ENCODE peak calls at places on chromosomes 7 and 10, in seven cellular contexts. One of them, this sample, is unnamed.

GRCh38 chr10:4568731-4569130 is 257.3 kb upstream of the AKR1E2 start:
- DNase-seq in GM12878: no peak
- DNase-seq in NT2/D1: no peak
- DNase-seq in HepG2: no peak
- DNase-seq in K562: no peak
- DNase-seq in HCT116: no peak
- DNase-seq in SK-N-SH: no peak
- DNase-seq in this sample: no peak

GRCh38 chr10:14821635-14822375 is 16.0 kb downstream of the CDNF start:
- DNase-seq in GM12878: no peak
- DNase-seq in NT2/D1: no peak
- DNase-seq in HepG2: no peak
- DNase-seq in K562: no peak
- DNase-seq in HCT116: no peak
- DNase-seq in SK-N-SH: no peak
- DNase-seq in this sample: no peak

GRCh38 chr10:122492006-122492405 is 30.7 kb downstream of the HTRA1 start:
- DNase-seq in GM12878: no peak
- DNase-seq in NT2/D1: no peak
- DNase-seq in HepG2: no peak
- DNase-seq in K562: no peak
- DNase-seq in HCT116: no peak
- DNase-seq in SK-N-SH: no peak
- DNase-seq in this sample: no peak

GRCh38 chr7:158816995-158817394 is 12.3 kb downstream of the ESYT2 start:
- DNase-seq in GM12878: no peak
- DNase-seq in NT2/D1: no peak
- DNase-seq in HepG2: no peak
- DNase-seq in K562: peak; percentile 49
- DNase-seq in HCT116: no peak
- DNase-seq in SK-N-SH: no peak
- DNase-seq in this sample: no peak

GRCh38 chr7:110868458-110868857 is 222.5 kb upstream of the LRRN3 start:
- DNase-seq in GM12878: no peak
- DNase-seq in NT2/D1: no peak
- DNase-seq in HepG2: no peak
- DNase-seq in K562: no peak
- DNase-seq in HCT116: no peak
- DNase-seq in SK-N-SH: no peak
- DNase-seq in this sample: no peak

GRCh38 chr7:137687556-137688280 is 159.1 kb downstream of the DGKI start:
- DNase-seq in GM12878: no peak
- DNase-seq in NT2/D1: no peak
- DNase-seq in HepG2: no peak
- DNase-seq in K562: no peak
- DNase-seq in HCT116: no peak
- DNase-seq in SK-N-SH: no peak
- DNase-seq in this sample: no peak

GRCh38 chr10:43461950-43462349 is 25.0 kb downstream of the ZNF487 start:
- DNase-seq in GM12878: no peak
- DNase-seq in NT2/D1: peak; percentile 60
- DNase-seq in HepG2: peak; percentile 84
- DNase-seq in K562: peak; percentile 62
- DNase-seq in HCT116: peak; percentile 80
- DNase-seq in SK-N-SH: peak; percentile 71
- DNase-seq in this sample: no peak

GRCh38 chr7:26495569-26495968 is 203.9 kb downstream of the SNX10 start:
- DNase-seq in GM12878: no peak
- DNase-seq in NT2/D1: no peak
- DNase-seq in HepG2: no peak
- DNase-seq in K562: no peak
- DNase-seq in HCT116: no peak
- DNase-seq in SK-N-SH: no peak
- DNase-seq in this sample: no peak

GRCh38 chr10:26156019-26156418 is 60.6 kb upstream of the GAD2 start:
- DNase-seq in GM12878: no peak
- DNase-seq in NT2/D1: no peak
- DNase-seq in HepG2: no peak
- DNase-seq in K562: no peak
- DNase-seq in HCT116: no peak
- DNase-seq in SK-N-SH: no peak
- DNase-seq in this sample: no peak

GRCh38 chr10:80253266-80253962 is 36.0 kb downstream of the MAT1A start:
- DNase-seq in GM12878: peak; percentile 11
- DNase-seq in NT2/D1: no peak
- DNase-seq in HepG2: no peak
- DNase-seq in K562: no peak
- DNase-seq in HCT116: no peak
- DNase-seq in SK-N-SH: no peak
- DNase-seq in this sample: no peak

GRCh38 chr10:107800061-107800460 is 635.6 kb upstream of the SORCS1 start:
- DNase-seq in GM12878: no peak
- DNase-seq in NT2/D1: no peak
- DNase-seq in HepG2: no peak
- DNase-seq in K562: no peak
- DNase-seq in HCT116: no peak
- DNase-seq in SK-N-SH: no peak
- DNase-seq in this sample: no peak

GRCh38 chr7:131071786-131072504 is 255.7 kb upstream of the MKLN1 start:
- DNase-seq in GM12878: no peak
- DNase-seq in NT2/D1: no peak
- DNase-seq in HepG2: no peak
- DNase-seq in K562: peak; percentile 63
- DNase-seq in HCT116: no peak
- DNase-seq in SK-N-SH: peak; percentile 37
- DNase-seq in this sample: no peak

GRCh38 chr7:12111461-12112405 is 99.4 kb upstream of the TMEM106B start:
- DNase-seq in GM12878: no peak
- DNase-seq in NT2/D1: no peak
- DNase-seq in HepG2: no peak
- DNase-seq in K562: no peak
- DNase-seq in HCT116: no peak
- DNase-seq in SK-N-SH: peak; percentile 83
- DNase-seq in this sample: peak; percentile 39

GRCh38 chr10:124152781-124153600 is 59.6 kb upstream of the CHST15 start:
- DNase-seq in GM12878: peak; percentile 65
- DNase-seq in NT2/D1: peak; percentile 39
- DNase-seq in HepG2: peak; percentile 54
- DNase-seq in K562: no peak
- DNase-seq in HCT116: peak; percentile 100
- DNase-seq in SK-N-SH: peak; percentile 50
- DNase-seq in this sample: peak; percentile 41

GRCh38 chr10:96560489-96560888 is 26.3 kb downstream of the TM9SF3 start:
- DNase-seq in GM12878: no peak
- DNase-seq in NT2/D1: no peak
- DNase-seq in HepG2: no peak
- DNase-seq in K562: no peak
- DNase-seq in HCT116: no peak
- DNase-seq in SK-N-SH: no peak
- DNase-seq in this sample: no peak

GRCh38 chr7:65441010-65441409 is 67.4 kb downstream of the ZNF92 start:
- DNase-seq in GM12878: no peak
- DNase-seq in NT2/D1: no peak
- DNase-seq in HepG2: no peak
- DNase-seq in K562: no peak
- DNase-seq in HCT116: no peak
- DNase-seq in SK-N-SH: no peak
- DNase-seq in this sample: no peak

GRCh38 chr7:70133291-70133690 is 535.0 kb downstream of the AUTS2 start:
- DNase-seq in GM12878: no peak
- DNase-seq in NT2/D1: no peak
- DNase-seq in HepG2: no peak
- DNase-seq in K562: no peak
- DNase-seq in HCT116: no peak
- DNase-seq in SK-N-SH: no peak
- DNase-seq in this sample: no peak

GRCh38 chr10:13340068-13340467 is 8.0 kb downstream of the SEPHS1 start:
- DNase-seq in GM12878: no peak
- DNase-seq in NT2/D1: no peak
- DNase-seq in HepG2: no peak
- DNase-seq in K562: no peak
- DNase-seq in HCT116: no peak
- DNase-seq in SK-N-SH: peak; percentile 62
- DNase-seq in this sample: no peak

GRCh38 chr7:18565337-18565736 is 69.8 kb downstream of the HDAC9 start:
- DNase-seq in GM12878: no peak
- DNase-seq in NT2/D1: no peak
- DNase-seq in HepG2: no peak
- DNase-seq in K562: no peak
- DNase-seq in HCT116: no peak
- DNase-seq in SK-N-SH: no peak
- DNase-seq in this sample: no peak

GRCh38 chr10:103231047-103231551 is 14.6 kb upstream of the RPEL1 start:
- DNase-seq in GM12878: no peak
- DNase-seq in NT2/D1: peak; percentile 83
- DNase-seq in HepG2: peak; percentile 95
- DNase-seq in K562: no peak
- DNase-seq in HCT116: peak; percentile 49
- DNase-seq in SK-N-SH: no peak
- DNase-seq in this sample: no peak

GRCh38 chr10:103803941-103804340 is 51.4 kb downstream of the SH3PXD2A start:
- DNase-seq in GM12878: no peak
- DNase-seq in NT2/D1: no peak
- DNase-seq in HepG2: no peak
- DNase-seq in K562: no peak
- DNase-seq in HCT116: no peak
- DNase-seq in SK-N-SH: peak; percentile 48
- DNase-seq in this sample: no peak

GRCh38 chr7:6691609-6692106 is 15.1 kb downstream of the ZNF12 start:
- DNase-seq in GM12878: no peak
- DNase-seq in NT2/D1: no peak
- DNase-seq in HepG2: no peak
- DNase-seq in K562: no peak
- DNase-seq in HCT116: no peak
- DNase-seq in SK-N-SH: no peak
- DNase-seq in this sample: no peak

GRCh38 chr10:110355181-110355831 is 50.6 kb upstream of the SMNDC1 start:
- DNase-seq in GM12878: peak; percentile 58
- DNase-seq in NT2/D1: no peak
- DNase-seq in HepG2: no peak
- DNase-seq in K562: no peak
- DNase-seq in HCT116: no peak
- DNase-seq in SK-N-SH: no peak
- DNase-seq in this sample: no peak

GRCh38 chr10:68154211-68154497 is 44.9 kb downstream of the MYPN start:
- DNase-seq in GM12878: no peak
- DNase-seq in NT2/D1: peak; percentile 3
- DNase-seq in HepG2: no peak
- DNase-seq in K562: no peak
- DNase-seq in HCT116: no peak
- DNase-seq in SK-N-SH: peak; percentile 52
- DNase-seq in this sample: peak; percentile 53
- TF ChIP-seq YY1 in GM12878: no peak
- TF ChIP-seq YY1 in NT2/D1: no peak
- TF ChIP-seq YY1 in HepG2: no peak
- TF ChIP-seq YY1 in K562: no peak
- TF ChIP-seq YY1 in HCT116: no peak
- TF ChIP-seq YY1 in SK-N-SH: no peak
- TF ChIP-seq YY1 in this sample: no peak

DNA sequence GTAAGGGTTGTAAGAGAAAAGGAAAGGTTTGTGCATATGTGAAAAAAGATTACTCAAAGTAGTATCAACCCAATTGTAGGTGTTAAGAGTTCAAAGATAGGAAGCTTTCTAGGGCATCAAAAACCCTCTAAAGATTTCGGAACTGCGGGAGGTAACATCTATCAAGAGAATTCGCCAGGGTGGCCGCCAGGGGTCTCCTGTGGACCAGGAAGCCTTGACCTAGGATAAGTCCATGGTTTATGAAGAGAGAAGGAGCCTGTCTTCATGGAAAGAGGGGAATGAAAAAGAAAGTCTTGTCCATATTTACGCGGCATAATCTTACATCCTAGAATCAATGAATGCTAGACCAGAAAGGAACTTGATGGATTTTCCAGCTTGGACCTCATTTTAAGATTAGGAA is 140.7 kb upstream of the CALCR start:
- DNase-seq in GM12878: no peak
- DNase-seq in NT2/D1: peak; percentile 38
- DNase-seq in HepG2: peak; percentile 34
- DNase-seq in K562: peak; percentile 46
- DNase-seq in HCT116: peak; percentile 28
- DNase-seq in SK-N-SH: peak; percentile 33
- DNase-seq in this sample: peak; percentile 33
- TF ChIP-seq YY1 in GM12878: no peak
- TF ChIP-seq YY1 in NT2/D1: no peak
- TF ChIP-seq YY1 in HepG2: no peak
- TF ChIP-seq YY1 in K562: no peak
- TF ChIP-seq YY1 in HCT116: no peak
- TF ChIP-seq YY1 in SK-N-SH: no peak
- TF ChIP-seq YY1 in this sample: no peak

GRCh38 chr10:72661436-72661835 is 30.5 kb upstream of the MCU start:
- DNase-seq in GM12878: no peak
- DNase-seq in NT2/D1: no peak
- DNase-seq in HepG2: no peak
- DNase-seq in K562: no peak
- DNase-seq in HCT116: no peak
- DNase-seq in SK-N-SH: no peak
- DNase-seq in this sample: no peak

GRCh38 chr10:72658696-72659400 is 33.0 kb upstream of the MICU1 start:
- DNase-seq in GM12878: no peak
- DNase-seq in NT2/D1: no peak
- DNase-seq in HepG2: no peak
- DNase-seq in K562: no peak
- DNase-seq in HCT116: no peak
- DNase-seq in SK-N-SH: no peak
- DNase-seq in this sample: no peak

GRCh38 chr10:72660220-72660619 is 31.7 kb upstream of the MCU start:
- DNase-seq in GM12878: no peak
- DNase-seq in NT2/D1: no peak
- DNase-seq in HepG2: no peak
- DNase-seq in K562: no peak
- DNase-seq in HCT116: no peak
- DNase-seq in SK-N-SH: no peak
- DNase-seq in this sample: no peak

GRCh38 chr10:72663971-72664370 is 28.0 kb upstream of the MCU start:
- DNase-seq in GM12878: no peak
- DNase-seq in NT2/D1: no peak
- DNase-seq in HepG2: no peak
- DNase-seq in K562: no peak
- DNase-seq in HCT116: no peak
- DNase-seq in SK-N-SH: no peak
- DNase-seq in this sample: no peak

GRCh38 chr10:72659694-72660093 is 32.2 kb upstream of the MCU start:
- DNase-seq in GM12878: no peak
- DNase-seq in NT2/D1: no peak
- DNase-seq in HepG2: peak; percentile 28
- DNase-seq in K562: no peak
- DNase-seq in HCT116: no peak
- DNase-seq in SK-N-SH: no peak
- DNase-seq in this sample: no peak
- TF ChIP-seq YY1 in GM12878: no peak
- TF ChIP-seq YY1 in NT2/D1: no peak
- TF ChIP-seq YY1 in HepG2: no peak
- TF ChIP-seq YY1 in K562: no peak
- TF ChIP-seq YY1 in HCT116: no peak
- TF ChIP-seq YY1 in SK-N-SH: no peak
- TF ChIP-seq YY1 in this sample: no peak

GRCh38 chr10:87961314-87961713 is 97.9 kb downstream of the PTEN start:
- DNase-seq in GM12878: no peak
- DNase-seq in NT2/D1: no peak
- DNase-seq in HepG2: no peak
- DNase-seq in K562: no peak
- DNase-seq in HCT116: no peak
- DNase-seq in SK-N-SH: no peak
- DNase-seq in this sample: no peak
- TF ChIP-seq YY1 in GM12878: no peak
- TF ChIP-seq YY1 in NT2/D1: no peak
- TF ChIP-seq YY1 in HepG2: no peak
- TF ChIP-seq YY1 in K562: no peak
- TF ChIP-seq YY1 in HCT116: no peak
- TF ChIP-seq YY1 in SK-N-SH: no peak
- TF ChIP-seq YY1 in this sample: no peak

GRCh38 chr10:8306685-8307364 is 252.3 kb downstream of the GATA3 start:
- DNase-seq in GM12878: no peak
- DNase-seq in NT2/D1: no peak
- DNase-seq in HepG2: no peak
- DNase-seq in K562: no peak
- DNase-seq in HCT116: no peak
- DNase-seq in SK-N-SH: no peak
- DNase-seq in this sample: no peak
- TF ChIP-seq YY1 in GM12878: no peak
- TF ChIP-seq YY1 in NT2/D1: no peak
- TF ChIP-seq YY1 in HepG2: no peak
- TF ChIP-seq YY1 in K562: no peak
- TF ChIP-seq YY1 in HCT116: no peak
- TF ChIP-seq YY1 in SK-N-SH: no peak
- TF ChIP-seq YY1 in this sample: no peak

This sample was measured in H1.